ENCODE peak calls at places on chromosomes 5 and 9, in eight cellular contexts. B is cardiac fibroblast, A is kidney epithelial cell, H is GM12878, L is retinal pigment epithelial cell, E is prostate gland, P is psoas muscle, J is fibroblast of villous mesenchyme. D is an unnamed sample.
A peak's percentile ranks its signal among the peaks of the same experiment; 100 is the strongest.

GRCh38 chr9:94586814-94587213 is 6.8 kb downstream of the FBP2 start:
- DNase-seq in B (peak; percentile 45), A (no peak), H (no peak), L (no peak), E (no peak), P (no peak), J (no peak), D (no peak)

GRCh38 chr5:126900796-126901195 is 123.9 kb downstream of the LMNB1 start:
- DNase-seq in B (no peak), A (no peak), H (no peak), L (no peak), E (no peak), P (no peak), J (no peak), D (no peak)

GRCh38 chr5:169548315-169548714 is 35.3 kb upstream of the SPDL1 start:
- DNase-seq in B (peak; percentile 75), A (peak; percentile 18), H (no peak), L (no peak), E (peak; percentile 5), P (no peak), J (peak; percentile 50), D (peak; percentile 37)

GRCh38 chr5:75964008-75964407 is 119.2 kb upstream of the SV2C start:
- DNase-seq in B (no peak), A (no peak), H (peak; percentile 48), L (no peak), E (no peak), P (no peak), J (no peak), D (no peak)

GRCh38 chr9:128085852-128086409 is 17.9 kb downstream of the SLC25A25 start:
- DNase-seq in B (no peak), A (no peak), H (no peak), L (no peak), E (no peak), P (no peak), J (no peak), D (no peak)

GRCh38 chr9:12785251-12785880 is 10.5 kb downstream of the LURAP1L start:
- DNase-seq in B (peak; percentile 28), A (no peak), H (no peak), L (no peak), E (peak; percentile 31), P (no peak), J (peak; percentile 87), D (no peak)

GRCh38 chr5:9670371-9670770 is 40.2 kb upstream of the TAS2R1 start:
- DNase-seq in B (no peak), A (no peak), H (no peak), L (no peak), E (no peak), P (no peak), J (no peak), D (no peak)

GRCh38 chr9:7186175-7186574 is 428.4 kb downstream of the KDM4C start:
- DNase-seq in B (peak; percentile 21), A (no peak), H (no peak), L (no peak), E (no peak), P (no peak), J (no peak), D (peak; percentile 15)

GRCh38 chr5:53603009-53603687 is 42.7 kb downstream of the NDUFS4 start:
- DNase-seq in B (peak; percentile 59), A (no peak), H (no peak), L (no peak), E (no peak), P (no peak), J (no peak), D (no peak)

GRCh38 chr5:13427859-13428557 is 516.5 kb downstream of the DNAH5 start:
- DNase-seq in B (no peak), A (no peak), H (no peak), L (no peak), E (no peak), P (no peak), J (no peak), D (peak; percentile 40)

GRCh38 chr5:115033861-115034260 is 135.8 kb downstream of the TRIM36 start:
- DNase-seq in B (no peak), A (no peak), H (no peak), L (no peak), E (no peak), P (no peak), J (no peak), D (peak; percentile 36)

DNA sequence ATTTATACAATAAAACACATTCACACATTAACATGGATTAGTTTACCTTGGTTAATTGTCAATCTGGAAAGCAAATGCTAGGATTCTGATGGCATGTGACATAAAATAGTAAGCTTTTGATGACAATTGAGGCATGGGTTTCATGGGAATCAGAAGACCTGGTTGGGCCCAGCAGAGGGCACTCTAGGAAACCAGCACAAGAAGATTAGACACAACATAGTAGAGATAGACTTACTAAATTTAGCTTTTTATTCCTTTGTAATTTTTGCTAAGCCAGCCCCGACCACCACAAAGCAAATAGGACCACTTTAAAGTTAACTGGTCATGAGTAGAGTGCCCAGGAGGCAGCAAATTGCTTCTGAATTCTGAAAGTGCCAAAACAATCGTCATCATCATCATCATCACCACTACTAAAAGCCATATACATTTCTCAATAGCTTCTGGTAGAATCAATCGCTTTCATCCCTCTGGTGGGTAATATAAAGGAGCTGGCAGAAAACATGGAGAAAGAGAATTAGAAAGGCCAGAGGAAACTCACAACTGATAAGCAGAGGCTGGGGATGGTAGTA is 163.2 kb downstream of the ARRDC3 start:
- DNase-seq in B (peak; percentile 74), A (no peak), H (no peak), L (no peak), E (no peak), P (no peak), J (no peak), D (no peak)
- TF ChIP-seq CTCF in B (peak; percentile 35), A (peak; percentile 18), H (peak; percentile 39), L (peak; percentile 50), E (no peak), P (peak; percentile 30), J (peak; percentile 33), D (no peak)

GRCh38 chr5:78667461-78668103 is 19.0 kb upstream of the LHFPL2 start:
- DNase-seq in B (no peak), A (no peak), H (no peak), L (no peak), E (no peak), P (no peak), J (no peak), D (no peak)

GRCh38 chr5:78662323-78662722 is 13.8 kb upstream of the LHFPL2 start:
- DNase-seq in B (no peak), A (no peak), H (no peak), L (no peak), E (no peak), P (no peak), J (no peak), D (no peak)

GRCh38 chr5:78669331-78669730 is 20.8 kb upstream of the LHFPL2 start:
- DNase-seq in B (no peak), A (no peak), H (no peak), L (no peak), E (no peak), P (no peak), J (no peak), D (no peak)

GRCh38 chr5:78665519-78665918 is 16.9 kb upstream of the LHFPL2 start:
- DNase-seq in B (no peak), A (no peak), H (no peak), L (no peak), E (no peak), P (no peak), J (no peak), D (no peak)

GRCh38 chr5:78666041-78666444 is 17.5 kb upstream of the LHFPL2 start:
- DNase-seq in B (no peak), A (no peak), H (no peak), L (no peak), E (no peak), P (no peak), J (peak; percentile 75), D (no peak)
- H3K4me3 ChIP-seq in B (no peak overlapping the region), A (no peak overlapping the region), H (no peak overlapping the region), L (no peak overlapping the region), E (no peak overlapping the region), P (no peak overlapping the region), J (no peak overlapping the region), D (no peak overlapping the region)

GRCh38 chr5:67058998-67059746 is 137.4 kb downstream of the CD180 start:
- DNase-seq in B (no peak), A (no peak), H (no peak), L (no peak), E (no peak), P (no peak), J (no peak), D (no peak)
- TF ChIP-seq CTCF in B (peak; percentile 2), A (no peak), H (no peak), L (no peak), E (no peak), P (no peak), J (no peak), D (no peak)

DNA sequence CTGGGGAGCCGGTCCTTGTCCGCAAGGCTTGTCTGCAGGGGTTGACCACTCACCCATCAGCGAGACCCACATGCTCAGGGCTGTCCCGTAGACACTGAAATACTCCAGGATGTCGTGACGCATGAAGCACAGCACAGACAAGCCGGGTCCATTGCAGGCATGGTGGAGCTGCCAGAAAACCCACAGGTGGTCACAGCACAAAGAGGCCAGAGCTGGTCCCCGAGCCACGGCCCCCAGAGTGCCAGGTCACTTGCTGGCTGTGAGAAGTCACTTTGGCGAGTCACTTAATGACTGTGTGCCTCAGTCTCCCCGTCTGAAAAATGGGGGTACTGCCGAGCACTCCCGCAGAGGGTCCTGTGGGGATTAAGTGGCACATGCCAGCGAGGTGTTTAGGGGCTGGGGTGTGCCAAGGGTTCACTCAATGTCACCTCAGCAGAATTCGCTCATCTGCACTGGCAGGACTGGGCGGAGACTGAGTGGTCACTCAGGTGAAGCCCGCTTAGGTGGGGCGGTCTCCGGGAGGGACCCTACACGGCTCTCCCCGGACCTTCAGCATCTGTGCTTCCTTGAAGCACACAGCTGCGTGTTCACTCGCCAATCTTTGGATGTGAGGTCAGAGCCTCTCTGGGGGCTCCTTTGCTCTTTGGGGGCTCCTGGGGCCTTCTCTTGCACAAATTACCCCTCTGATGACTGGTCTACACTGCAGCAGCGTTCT is 4.5 kb downstream of the MYMK start:
- DNase-seq in B (no peak), A (no peak), H (no peak), L (no peak), E (no peak), P (peak; percentile 39), J (no peak), D (no peak)
- H3K4me3 ChIP-seq in B (no peak overlapping the region), A (no peak overlapping the region), H (no peak overlapping the region), L (no peak overlapping the region), E (no peak overlapping the region), P (no peak overlapping the region), J (no peak overlapping the region), D (no peak overlapping the region)

D was measured in LNCaP clone FGC.